ENCODE peak calls at places on chromosome 20, in six cellular contexts. One of them, this sample, is unnamed.
A peak's percentile ranks its signal among the peaks of the same experiment; 100 is the strongest.

GRCh38 chr20:35637266-35637665 is 21.6 kb downstream of the SPAG4 start:
- DNase-seq in stromal cell of bone marrow: no peak
- DNase-seq in progenitor cell of endocrine pancreas: no peak
- DNase-seq in NCI-H460: no peak
- DNase-seq in Jurkat, Clone E6-1: no peak
- DNase-seq in CD4-positive, alpha-beta T cell: no peak
- DNase-seq in this sample: no peak

GRCh38 chr20:3192226-3193015 is 12.1 kb downstream of the DDRGK1 start:
- DNase-seq in CD4-positive, alpha-beta T cell: no peak
- DNase-seq in NCI-H460: no peak
- DNase-seq in stromal cell of bone marrow: no peak
- DNase-seq in Jurkat, Clone E6-1: no peak
- DNase-seq in progenitor cell of endocrine pancreas: no peak
- DNase-seq in this sample: no peak

GRCh38 chr20:36497856-36498255 is 43.5 kb upstream of the MYL9 start:
- DNase-seq in CD4-positive, alpha-beta T cell: no peak
- DNase-seq in Jurkat, Clone E6-1: no peak
- DNase-seq in progenitor cell of endocrine pancreas: no peak
- DNase-seq in stromal cell of bone marrow: no peak
- DNase-seq in NCI-H460: no peak
- DNase-seq in this sample: no peak

GRCh38 chr20:6164421-6165341 is 41.9 kb upstream of the FERMT1 start:
- DNase-seq in CD4-positive, alpha-beta T cell: no peak
- DNase-seq in progenitor cell of endocrine pancreas: no peak
- DNase-seq in stromal cell of bone marrow: no peak
- DNase-seq in Jurkat, Clone E6-1: no peak
- DNase-seq in NCI-H460: no peak
- DNase-seq in this sample: no peak

GRCh38 chr20:32564921-32565734 is 20.0 kb downstream of the NOL4L start:
- DNase-seq in CD4-positive, alpha-beta T cell: no peak
- DNase-seq in progenitor cell of endocrine pancreas: no peak
- DNase-seq in stromal cell of bone marrow: no peak
- DNase-seq in NCI-H460: no peak
- DNase-seq in Jurkat, Clone E6-1: no peak
- DNase-seq in this sample: no peak

GRCh38 chr20:3964719-3965118 is 50.6 kb downstream of the RNF24 start:
- DNase-seq in Jurkat, Clone E6-1: no peak
- DNase-seq in CD4-positive, alpha-beta T cell: no peak
- DNase-seq in NCI-H460: no peak
- DNase-seq in progenitor cell of endocrine pancreas: no peak
- DNase-seq in stromal cell of bone marrow: no peak
- DNase-seq in this sample: no peak

GRCh38 chr20:54366669-54367068 is 108.7 kb upstream of the DOK5 start:
- DNase-seq in NCI-H460: no peak
- DNase-seq in progenitor cell of endocrine pancreas: no peak
- DNase-seq in CD4-positive, alpha-beta T cell: no peak
- DNase-seq in Jurkat, Clone E6-1: no peak
- DNase-seq in stromal cell of bone marrow: no peak
- DNase-seq in this sample: no peak

GRCh38 chr20:33561981-33562601 is 72.2 kb downstream of the CBFA2T2 start:
- DNase-seq in stromal cell of bone marrow: peak; percentile 68
- DNase-seq in progenitor cell of endocrine pancreas: no peak
- DNase-seq in CD4-positive, alpha-beta T cell: no peak
- DNase-seq in Jurkat, Clone E6-1: no peak
- DNase-seq in NCI-H460: peak; percentile 95
- DNase-seq in this sample: no peak

GRCh38 chr20:3995067-3995748 is 20.1 kb downstream of the RNF24 start:
- DNase-seq in stromal cell of bone marrow: peak; percentile 9
- DNase-seq in CD4-positive, alpha-beta T cell: no peak
- DNase-seq in progenitor cell of endocrine pancreas: no peak
- DNase-seq in NCI-H460: no peak
- DNase-seq in Jurkat, Clone E6-1: peak; percentile 40
- DNase-seq in this sample: no peak

GRCh38 chr20:11247943-11248475 is 574.2 kb upstream of the JAG1 start:
- DNase-seq in progenitor cell of endocrine pancreas: no peak
- DNase-seq in CD4-positive, alpha-beta T cell: no peak
- DNase-seq in stromal cell of bone marrow: no peak
- DNase-seq in NCI-H460: no peak
- DNase-seq in Jurkat, Clone E6-1: no peak
- DNase-seq in this sample: no peak

GRCh38 chr20:36454664-36455427 is 86.5 kb upstream of the MYL9 start:
- DNase-seq in Jurkat, Clone E6-1: no peak
- DNase-seq in progenitor cell of endocrine pancreas: no peak
- DNase-seq in CD4-positive, alpha-beta T cell: no peak
- DNase-seq in stromal cell of bone marrow: no peak
- DNase-seq in NCI-H460: no peak
- DNase-seq in this sample: peak; percentile 54

GRCh38 chr20:63734946-63735858 is 1.3 kb upstream of the LIME1 start:
- DNase-seq in stromal cell of bone marrow: no peak
- DNase-seq in progenitor cell of endocrine pancreas: no peak
- DNase-seq in Jurkat, Clone E6-1: no peak
- DNase-seq in CD4-positive, alpha-beta T cell: no peak
- DNase-seq in NCI-H460: no peak
- DNase-seq in this sample: no peak

GRCh38 chr20:53869466-53870258 is 200.7 kb downstream of the BCAS1 start:
- DNase-seq in CD4-positive, alpha-beta T cell: peak; percentile 60
- DNase-seq in Jurkat, Clone E6-1: peak; percentile 92
- DNase-seq in progenitor cell of endocrine pancreas: peak; percentile 30
- DNase-seq in stromal cell of bone marrow: peak; percentile 67
- DNase-seq in NCI-H460: peak; percentile 79
- DNase-seq in this sample: no peak

GRCh38 chr20:13814672-13815071 is 29.8 kb downstream of the NDUFAF5 start:
- DNase-seq in NCI-H460: no peak
- DNase-seq in Jurkat, Clone E6-1: no peak
- DNase-seq in stromal cell of bone marrow: no peak
- DNase-seq in progenitor cell of endocrine pancreas: no peak
- DNase-seq in CD4-positive, alpha-beta T cell: no peak
- DNase-seq in this sample: no peak

GRCh38 chr20:60070791-60071190 is 112.6 kb downstream of the CDH26 start:
- DNase-seq in progenitor cell of endocrine pancreas: no peak
- DNase-seq in Jurkat, Clone E6-1: no peak
- DNase-seq in stromal cell of bone marrow: no peak
- DNase-seq in NCI-H460: no peak
- DNase-seq in CD4-positive, alpha-beta T cell: no peak
- DNase-seq in this sample: no peak

GRCh38 chr20:42678895-42679294 is 510.8 kb downstream of the PTPRT start:
- DNase-seq in NCI-H460: no peak
- DNase-seq in Jurkat, Clone E6-1: peak; percentile 2
- DNase-seq in progenitor cell of endocrine pancreas: no peak
- DNase-seq in stromal cell of bone marrow: no peak
- DNase-seq in CD4-positive, alpha-beta T cell: no peak
- DNase-seq in this sample: no peak

GRCh38 chr20:62208805-62209755 is 11.0 kb downstream of the HRH3 start:
- DNase-seq in NCI-H460: peak; percentile 12
- DNase-seq in stromal cell of bone marrow: no peak
- DNase-seq in progenitor cell of endocrine pancreas: no peak
- DNase-seq in Jurkat, Clone E6-1: no peak
- DNase-seq in CD4-positive, alpha-beta T cell: no peak
- DNase-seq in this sample: no peak

GRCh38 chr20:45463709-45464108 is 5.8 kb upstream of the WFDC2 start:
- DNase-seq in CD4-positive, alpha-beta T cell: no peak
- DNase-seq in progenitor cell of endocrine pancreas: no peak
- DNase-seq in Jurkat, Clone E6-1: no peak
- DNase-seq in stromal cell of bone marrow: no peak
- DNase-seq in NCI-H460: no peak
- DNase-seq in this sample: no peak

GRCh38 chr20:30168025-30168799 is 1089.3 kb upstream of the DEFB115 start:
- DNase-seq in Jurkat, Clone E6-1: no peak
- DNase-seq in stromal cell of bone marrow: no peak
- DNase-seq in CD4-positive, alpha-beta T cell: peak; percentile 14
- DNase-seq in progenitor cell of endocrine pancreas: no peak
- DNase-seq in NCI-H460: no peak
- DNase-seq in this sample: no peak

GRCh38 chr20:8633366-8633765 is 435.5 kb upstream of the PLCB4 start:
- DNase-seq in CD4-positive, alpha-beta T cell: no peak
- DNase-seq in Jurkat, Clone E6-1: no peak
- DNase-seq in progenitor cell of endocrine pancreas: no peak
- DNase-seq in NCI-H460: no peak
- DNase-seq in stromal cell of bone marrow: no peak
- DNase-seq in this sample: no peak

GRCh38 chr20:63241272-63241671 is 5.6 kb downstream of the BIRC7 start:
- DNase-seq in progenitor cell of endocrine pancreas: no peak
- DNase-seq in CD4-positive, alpha-beta T cell: no peak
- DNase-seq in stromal cell of bone marrow: no peak
- DNase-seq in Jurkat, Clone E6-1: no peak
- DNase-seq in NCI-H460: no peak
- DNase-seq in this sample: no peak

GRCh38 chr20:44572551-44573500 is 9.6 kb upstream of the PKIG start:
- DNase-seq in CD4-positive, alpha-beta T cell: no peak
- DNase-seq in NCI-H460: peak; percentile 42
- DNase-seq in stromal cell of bone marrow: peak; percentile 80
- DNase-seq in progenitor cell of endocrine pancreas: no peak
- DNase-seq in Jurkat, Clone E6-1: no peak
- DNase-seq in this sample: no peak

GRCh38 chr20:49832632-49833327 is 20.2 kb downstream of the SLC9A8 start:
- DNase-seq in progenitor cell of endocrine pancreas: no peak
- DNase-seq in NCI-H460: no peak
- DNase-seq in Jurkat, Clone E6-1: no peak
- DNase-seq in stromal cell of bone marrow: no peak
- DNase-seq in CD4-positive, alpha-beta T cell: no peak
- DNase-seq in this sample: no peak

GRCh38 chr20:41616228-41616627 is 1.9 kb downstream of the CHD6 start:
- DNase-seq in CD4-positive, alpha-beta T cell: no peak
- DNase-seq in progenitor cell of endocrine pancreas: no peak
- DNase-seq in NCI-H460: no peak
- DNase-seq in Jurkat, Clone E6-1: no peak
- DNase-seq in stromal cell of bone marrow: no peak
- DNase-seq in this sample: no peak

GRCh38 chr20:17856024-17856564 is 112.5 kb downstream of the SNX5 start:
- DNase-seq in Jurkat, Clone E6-1: peak; percentile 83
- DNase-seq in progenitor cell of endocrine pancreas: no peak
- DNase-seq in NCI-H460: no peak
- DNase-seq in stromal cell of bone marrow: no peak
- DNase-seq in CD4-positive, alpha-beta T cell: no peak
- DNase-seq in this sample: no peak

GRCh38 chr20:61649879-61650200 is 397.8 kb downstream of the CDH4 start:
- DNase-seq in Jurkat, Clone E6-1: no peak
- DNase-seq in NCI-H460: no peak
- DNase-seq in CD4-positive, alpha-beta T cell: no peak
- DNase-seq in stromal cell of bone marrow: no peak
- DNase-seq in progenitor cell of endocrine pancreas: no peak
- DNase-seq in this sample: no peak

GRCh38 chr20:58652606-58653303 is 1.7 kb downstream of the STX16 start:
- DNase-seq in stromal cell of bone marrow: no peak
- DNase-seq in Jurkat, Clone E6-1: no peak
- DNase-seq in CD4-positive, alpha-beta T cell: no peak
- DNase-seq in progenitor cell of endocrine pancreas: no peak
- DNase-seq in NCI-H460: peak; percentile 4
- DNase-seq in this sample: no peak

GRCh38 chr20:34824026-34824860 is 1.2 kb downstream of the NCOA6 start:
- DNase-seq in CD4-positive, alpha-beta T cell: peak; percentile 52
- DNase-seq in Jurkat, Clone E6-1: peak; percentile 70
- DNase-seq in progenitor cell of endocrine pancreas: peak; percentile 37
- DNase-seq in stromal cell of bone marrow: no peak
- DNase-seq in NCI-H460: peak; percentile 60
- DNase-seq in this sample: peak; percentile 59

GRCh38 chr20:21102252-21102609 is 3.9 kb downstream of the LINC00237 start:
- DNase-seq in NCI-H460: no peak
- DNase-seq in progenitor cell of endocrine pancreas: no peak
- DNase-seq in CD4-positive, alpha-beta T cell: no peak
- DNase-seq in Jurkat, Clone E6-1: no peak
- DNase-seq in stromal cell of bone marrow: no peak
- DNase-seq in this sample: peak; percentile 76

GRCh38 chr20:47071646-47072185 is 177.1 kb downstream of the EYA2 start:
- DNase-seq in stromal cell of bone marrow: no peak
- DNase-seq in progenitor cell of endocrine pancreas: no peak
- DNase-seq in NCI-H460: no peak
- DNase-seq in Jurkat, Clone E6-1: no peak
- DNase-seq in CD4-positive, alpha-beta T cell: no peak
- DNase-seq in this sample: no peak

GRCh38 chr20:21139881-21140566 is 14.1 kb downstream of the KIZ start:
- DNase-seq in progenitor cell of endocrine pancreas: no peak
- DNase-seq in Jurkat, Clone E6-1: no peak
- DNase-seq in stromal cell of bone marrow: no peak
- DNase-seq in NCI-H460: no peak
- DNase-seq in CD4-positive, alpha-beta T cell: no peak
- DNase-seq in this sample: no peak

GRCh38 chr20:35232575-35232974 is 6.1 kb downstream of the MMP24 start:
- DNase-seq in progenitor cell of endocrine pancreas: no peak
- DNase-seq in CD4-positive, alpha-beta T cell: no peak
- DNase-seq in Jurkat, Clone E6-1: no peak
- DNase-seq in NCI-H460: no peak
- DNase-seq in stromal cell of bone marrow: peak; percentile 35
- DNase-seq in this sample: no peak

GRCh38 chr20:64156136-64156885 is 7.9 kb upstream of the MYT1 start:
- DNase-seq in NCI-H460: no peak
- DNase-seq in progenitor cell of endocrine pancreas: no peak
- DNase-seq in stromal cell of bone marrow: no peak
- DNase-seq in Jurkat, Clone E6-1: no peak
- DNase-seq in CD4-positive, alpha-beta T cell: no peak
- DNase-seq in this sample: no peak

GRCh38 chr20:25025091-25025861 is 32.7 kb downstream of the ACSS1 start:
- DNase-seq in progenitor cell of endocrine pancreas: no peak
- DNase-seq in Jurkat, Clone E6-1: no peak
- DNase-seq in stromal cell of bone marrow: no peak
- DNase-seq in NCI-H460: no peak
- DNase-seq in CD4-positive, alpha-beta T cell: no peak
- DNase-seq in this sample: no peak

GRCh38 chr20:17611290-17611539 is 41.3 kb downstream of the DSTN start:
- DNase-seq in stromal cell of bone marrow: no peak
- DNase-seq in NCI-H460: no peak
- DNase-seq in Jurkat, Clone E6-1: no peak
- DNase-seq in CD4-positive, alpha-beta T cell: no peak
- DNase-seq in progenitor cell of endocrine pancreas: no peak
- DNase-seq in this sample: no peak

GRCh38 chr20:46117704-46118467 is at the start of gene CD40:
- DNase-seq in CD4-positive, alpha-beta T cell: peak; percentile 48
- DNase-seq in stromal cell of bone marrow: peak; percentile 30
- DNase-seq in Jurkat, Clone E6-1: no peak
- DNase-seq in NCI-H460: peak; percentile 77
- DNase-seq in progenitor cell of endocrine pancreas: peak; percentile 51
- DNase-seq in this sample: peak; percentile 95